ENCODE peak calls at places on chromosomes 2 and 18, in six cellular contexts. X, L, V, T, K and I are unnamed samples.

GRCh38 chr2:1081411-1082225 is 131.0 kb downstream of the SNTG2 start:
- DNase-seq in X (no peak), L (no peak), V (peak; percentile 41), T (no peak), K (no peak), I (peak; percentile 58)

GRCh38 chr2:109371481-109372170 is 242.1 kb downstream of the SEPTIN10 start:
- DNase-seq in X (no peak), L (no peak), V (no peak), T (peak; percentile 57), K (peak; percentile 72), I (no peak)

GRCh38 chr2:6772366-6772710 is 93.4 kb downstream of the CMPK2 start:
- DNase-seq in X (peak; percentile 7), L (peak; percentile 58), V (no peak), T (no peak), K (no peak), I (no peak)

GRCh38 chr2:23312996-23313606 is 71.9 kb upstream of the KLHL29 start:
- DNase-seq in X (peak; percentile 75), L (peak; percentile 84), V (no peak), T (no peak), K (no peak), I (peak; percentile 34)

GRCh38 chr2:105129722-105130232 is 91.9 kb downstream of the MRPS9 start:
- DNase-seq in X (no peak), L (no peak), V (no peak), T (no peak), K (no peak), I (no peak)

GRCh38 chr2:5691659-5692529 is at the start of gene SOX11:
- DNase-seq in X (no peak), L (peak; percentile 97), V (peak; percentile 39), T (peak; percentile 91), K (no peak), I (peak; percentile 77)

GRCh38 chr18:74142251-74142650 is 5.4 kb downstream of the FBXO15 start:
- DNase-seq in X (no peak), L (no peak), V (no peak), T (no peak), K (no peak), I (no peak)

GRCh38 chr2:66899648-66900047 is 464.7 kb downstream of the MEIS1 start:
- DNase-seq in X (no peak), L (no peak), V (no peak), T (no peak), K (no peak), I (no peak)

GRCh38 chr18:54069729-54070128 is 154.7 kb downstream of the MBD2 start:
- DNase-seq in X (no peak), L (peak; percentile 79), V (no peak), T (no peak), K (no peak), I (no peak)

GRCh38 chr2:86048383-86048701 is 57.3 kb downstream of the POLR1A start:
- DNase-seq in X (no peak), L (no peak), V (no peak), T (peak; percentile 41), K (peak; percentile 44), I (no peak)

GRCh38 chr2:86047575-86048382 is 57.9 kb downstream of the POLR1A start:
- DNase-seq in X (no peak), L (no peak), V (no peak), T (peak; percentile 48), K (peak; percentile 53), I (no peak)

GRCh38 chr2:86050301-86050700 is 55.4 kb downstream of the POLR1A start:
- DNase-seq in X (no peak), L (no peak), V (no peak), T (no peak), K (peak; percentile 54), I (no peak)

GRCh38 chr2:86048888-86049287 is 56.8 kb downstream of the POLR1A start:
- DNase-seq in X (no peak), L (no peak), V (no peak), T (peak; percentile 74), K (peak; percentile 73), I (no peak)

DNA sequence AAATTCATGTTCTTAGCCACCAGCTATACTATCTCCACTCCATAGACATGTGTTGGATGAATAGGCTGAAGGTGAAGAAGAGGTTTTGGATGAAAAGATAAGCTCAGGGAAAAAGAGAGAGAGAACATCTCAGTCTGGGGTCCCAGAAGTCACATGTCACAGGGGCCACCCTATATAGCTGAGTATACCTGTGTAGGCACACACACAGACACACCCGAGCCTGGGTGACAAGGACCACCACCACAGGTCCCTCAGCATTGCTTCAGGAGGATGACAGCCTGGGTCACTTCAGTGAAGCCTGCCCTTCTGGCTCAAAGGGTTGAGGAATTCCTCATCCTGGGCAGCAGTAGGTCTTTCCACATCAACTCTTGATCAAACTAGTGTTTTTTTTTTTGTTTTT is 56.2 kb downstream of the POLR1A start:
- DNase-seq in X (no peak), L (no peak), V (no peak), T (no peak), K (peak; percentile 37), I (no peak)
- H3K36me3 ChIP-seq in X (peaks cover 96% of the 10 kb centered on the region), L (peaks cover 30% of the 10 kb centered on the region), V (peaks cover 51% of the 10 kb centered on the region), T (peaks cover 8% of the 10 kb centered on the region), K (peaks cover 90% of the 10 kb centered on the region), I (peaks cover 5% of the 10 kb centered on the region)

GRCh38 chr18:48919547-48919946 is 31.2 kb downstream of the SMAD7 start:
- DNase-seq in X (no peak), L (no peak), V (no peak), T (peak; percentile 14), K (no peak), I (no peak)

GRCh38 chr18:48920408-48921038 is 30.2 kb downstream of the SMAD7 start:
- DNase-seq in X (no peak), L (no peak), V (no peak), T (peak; percentile 53), K (no peak), I (no peak)

GRCh38 chr18:48918156-48918555 is 32.6 kb downstream of the SMAD7 start:
- DNase-seq in X (no peak), L (no peak), V (no peak), T (peak; percentile 39), K (no peak), I (no peak)

GRCh38 chr18:48917579-48918101 is 33.1 kb downstream of the SMAD7 start:
- DNase-seq in X (no peak), L (no peak), V (no peak), T (peak; percentile 56), K (no peak), I (no peak)

GRCh38 chr18:48918660-48919415 is 31.9 kb downstream of the SMAD7 start:
- DNase-seq in X (no peak), L (no peak), V (no peak), T (peak; percentile 66), K (no peak), I (no peak)
- TF ChIP-seq POLR2AphosphoS5 in X (no peak), L (no peak), V (no peak), T (no peak), K (no peak), I (no peak)

DNA sequence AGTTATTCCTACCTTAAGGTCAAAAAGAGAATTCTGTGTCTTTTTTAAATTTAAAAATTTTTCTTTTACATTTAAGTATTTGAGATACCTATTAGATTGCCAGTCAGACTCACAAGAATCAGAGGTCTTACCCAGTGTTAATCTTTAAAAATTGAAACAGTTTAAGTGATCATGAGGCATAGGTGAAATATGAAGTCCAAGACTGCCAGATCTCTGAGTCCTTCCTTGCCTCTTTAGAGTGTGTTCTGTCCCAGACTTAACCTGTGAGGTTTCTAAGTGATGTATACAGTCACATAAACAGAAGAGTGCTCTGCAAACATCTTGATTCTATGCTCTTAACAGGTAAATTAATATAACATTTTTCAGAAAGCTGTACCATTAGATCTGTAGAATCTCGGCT is 40.6 kb downstream of the ACTR3 start:
- DNase-seq in X (no peak), L (no peak), V (no peak), T (no peak), K (no peak), I (no peak)
- H3K36me3 ChIP-seq in X (peaks cover 89% of the 10 kb centered on the region), L (peaks cover 12% of the 10 kb centered on the region), V (peaks cover 47% of the 10 kb centered on the region), T (peaks cover 7% of the 10 kb centered on the region), K (peaks cover 55% of the 10 kb centered on the region), I (peaks cover 88% of the 10 kb centered on the region)

GRCh38 chr2:170457742-170458141 is 257.4 kb upstream of the SP5 start:
- DNase-seq in X (no peak), L (no peak), V (no peak), T (no peak), K (no peak), I (no peak)
- TF ChIP-seq POLR2AphosphoS5 in X (no peak), L (no peak), V (no peak), T (no peak), K (no peak), I (no peak)

DNA sequence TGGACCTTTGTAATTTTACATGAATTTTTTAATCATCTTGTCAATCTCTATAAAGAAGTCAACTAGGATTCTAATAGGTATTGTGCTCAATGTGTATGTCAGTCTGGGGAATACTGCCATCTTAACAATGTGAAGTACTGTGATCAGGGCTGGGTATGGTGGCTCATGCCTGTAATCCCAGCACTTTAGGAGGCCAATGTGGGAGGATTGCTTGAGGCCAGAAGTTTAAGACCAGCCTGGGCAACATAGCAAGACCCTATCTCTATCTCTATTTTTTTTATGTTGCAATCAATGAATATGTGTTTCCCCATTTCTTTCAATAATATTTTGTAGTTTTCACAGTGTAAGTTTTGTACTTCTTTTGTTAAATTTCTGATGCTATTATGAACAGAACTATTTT is 185.0 kb downstream of the DYM start:
- DNase-seq in X (no peak), L (no peak), V (no peak), T (no peak), K (no peak), I (no peak)
- H3K36me3 ChIP-seq in X (peaks cover 2% of the 10 kb centered on the region), L (no peaks in the 10 kb centered on the region), V (no peaks in the 10 kb centered on the region), T (no peaks in the 10 kb centered on the region), K (peaks cover 12% of the 10 kb centered on the region), I (no peaks in the 10 kb centered on the region)